ENCODE peak calls at places on chromosomes 6 and 20, in four cellular contexts. R, W, O and M are unnamed samples.

GRCh38 chr6:160163425-160163824 is 41.8 kb downstream of the SLC22A1 start:
- DNase-seq in O (no peak), W (no peak), R (no peak), M (no peak)

GRCh38 chr6:55528624-55529023 is 50.4 kb downstream of the HMGCLL1 start:
- DNase-seq in R (no peak), O (no peak), W (no peak), M (no peak)

GRCh38 chr6:79538481-79538971 is 1.3 kb upstream of the LCA5 start:
- DNase-seq in O (no peak), W (no peak), R (no peak), M (no peak)

GRCh38 chr6:45923831-45924391 is 91.7 kb downstream of the CLIC5 start:
- DNase-seq in W (no peak), O (no peak), R (no peak), M (no peak)

GRCh38 chr20:23637282-23638221 is at the start of gene CST3:
- DNase-seq in R (peak; percentile 91), O (no peak), W (peak; percentile 92), M (peak; percentile 25)

GRCh38 chr6:2877057-2877882 is 25.8 kb downstream of the SERPINB9 start:
- DNase-seq in W (no peak), O (no peak), R (no peak), M (no peak)

GRCh38 chr6:39279539-39279938 is 34.7 kb downstream of the KCNK17 start:
- DNase-seq in W (no peak), R (peak; percentile 36), O (no peak), M (no peak)

GRCh38 chr6:91081452-91082067 is 494.7 kb upstream of the MAP3K7 start:
- DNase-seq in W (no peak), O (no peak), R (no peak), M (no peak)

GRCh38 chr6:116461563-116462507 is 660 bp downstream of the CALHM6 start:
- DNase-seq in W (peak; percentile 72), R (peak; percentile 35), O (peak; percentile 15), M (peak; percentile 71)

GRCh38 chr6:25660512-25660911 is 8.5 kb downstream of the SCGN start:
- DNase-seq in O (no peak), R (no peak), W (no peak), M (no peak)

GRCh38 chr6:20680697-20681165 is 146.5 kb downstream of the CDKAL1 start:
- DNase-seq in R (no peak), O (no peak), W (no peak), M (no peak)

GRCh38 chr6:26269406-26270120 is 95.4 kb upstream of the BTN3A2 start:
- DNase-seq in W (no peak), R (no peak), O (no peak), M (no peak)

GRCh38 chr20:58642465-58642864 is 8.6 kb upstream of the STX16 start:
- DNase-seq in O (no peak), R (peak; percentile 8), W (no peak), M (no peak)

DNA sequence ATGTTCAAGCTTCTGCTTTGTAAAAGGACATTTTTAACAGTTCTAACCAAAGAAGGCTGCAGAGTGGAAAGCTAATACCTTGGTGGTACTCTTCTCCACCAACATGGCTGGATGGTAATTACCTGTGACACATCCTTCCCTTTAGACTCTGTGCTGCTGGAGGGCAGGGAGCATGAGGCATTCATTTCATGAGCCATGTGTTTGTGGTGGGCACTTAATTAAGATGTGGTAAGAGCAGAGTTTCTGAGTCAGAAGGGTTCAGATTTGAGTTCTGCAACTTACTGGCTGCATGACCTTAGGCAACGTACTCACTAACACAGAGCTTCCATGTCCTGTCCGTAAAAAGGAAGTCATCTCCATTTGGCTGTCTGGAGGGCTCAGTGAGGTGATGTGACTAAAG is 9.1 kb upstream of the ZNF133 start:
- DNase-seq in W (no peak), R (no peak), O (no peak), M (no peak)
- H3K27me3 ChIP-seq in W (no peaks in the 10 kb centered on the region), R (peaks cover 41% of the 10 kb centered on the region), O (peaks cover 16% of the 10 kb centered on the region), M (peaks cover 10% of the 10 kb centered on the region)

DNA sequence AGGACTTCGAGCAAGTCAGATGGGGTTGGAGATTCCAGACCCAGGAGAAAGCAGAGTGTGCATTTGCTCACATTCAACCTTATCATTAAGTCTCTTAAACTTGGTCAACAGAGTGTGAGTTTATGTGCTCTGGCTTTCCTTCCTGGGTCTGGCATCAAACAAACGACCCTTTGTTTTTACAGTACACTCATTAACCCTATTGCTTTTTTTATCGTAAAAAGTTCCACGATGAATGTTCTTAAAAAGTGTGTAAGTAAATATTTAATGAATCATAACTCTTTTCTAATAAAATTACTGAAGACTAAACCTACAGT is 2.5 kb downstream of the FYN start:
- DNase-seq in W (no peak), O (no peak), R (no peak), M (no peak)
- H3K4me1 ChIP-seq in W (no peaks in the 10 kb centered on the region), O (peaks cover 50% of the 10 kb centered on the region), R (peaks cover 5% of the 10 kb centered on the region), M (peaks cover 54% of the 10 kb centered on the region)

DNA sequence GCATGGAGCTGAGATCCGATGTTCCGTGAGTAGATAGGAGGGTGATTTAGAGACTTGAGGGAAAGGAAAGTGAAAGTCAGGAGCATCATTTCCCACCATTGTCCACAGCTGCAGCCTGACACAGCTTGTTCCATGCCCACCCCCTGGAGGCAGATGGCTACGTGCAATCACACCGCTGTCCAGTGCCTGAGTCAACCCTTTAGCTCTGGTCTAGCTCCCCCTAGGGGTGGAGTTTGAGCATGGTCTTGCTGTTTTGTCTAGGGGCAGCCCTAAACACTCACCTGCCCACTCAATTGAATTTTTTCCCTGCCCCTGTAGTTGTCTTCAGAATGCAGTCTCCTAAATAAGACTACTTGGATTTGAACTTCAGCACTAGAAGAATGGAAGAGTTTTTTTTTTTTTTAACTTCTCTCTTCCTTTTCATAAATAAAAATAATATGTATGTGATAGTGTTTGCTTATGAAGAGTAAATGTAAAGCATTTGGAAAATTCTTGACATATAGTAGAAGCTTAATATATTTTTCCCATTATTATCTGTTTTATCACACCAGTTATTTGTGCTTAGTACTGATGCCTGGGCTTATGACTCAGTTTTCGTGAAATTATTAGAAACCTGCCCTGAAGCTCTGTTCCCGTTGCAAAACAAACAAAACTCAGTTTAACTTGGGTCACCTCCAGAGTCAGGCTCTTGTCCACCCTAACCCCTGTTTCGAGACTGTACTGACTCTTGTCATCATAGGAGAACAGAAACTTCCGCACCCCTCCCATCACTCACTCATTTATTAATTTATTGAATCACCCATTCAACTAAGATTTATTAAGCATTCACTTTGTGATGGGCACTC is 814.8 kb downstream of the MAFB start:
- DNase-seq in R (peak; percentile 57), O (no peak), W (peak; percentile 59), M (no peak)
- H3K9me3 ChIP-seq in R (no peaks in the 10 kb centered on the region), O (no peaks in the 10 kb centered on the region), W (no peaks in the 10 kb centered on the region), M (no peaks in the 10 kb centered on the region)

GRCh38 chr6:137715589-137716045 is 151.4 kb upstream of the TNFAIP3 start:
- DNase-seq in O (peak; percentile 21), W (no peak), R (no peak), M (no peak)
- H3K27me3 ChIP-seq in O (no peaks in the 10 kb centered on the region), W (no peaks in the 10 kb centered on the region), R (no peaks in the 10 kb centered on the region), M (no peaks in the 10 kb centered on the region)

DNA sequence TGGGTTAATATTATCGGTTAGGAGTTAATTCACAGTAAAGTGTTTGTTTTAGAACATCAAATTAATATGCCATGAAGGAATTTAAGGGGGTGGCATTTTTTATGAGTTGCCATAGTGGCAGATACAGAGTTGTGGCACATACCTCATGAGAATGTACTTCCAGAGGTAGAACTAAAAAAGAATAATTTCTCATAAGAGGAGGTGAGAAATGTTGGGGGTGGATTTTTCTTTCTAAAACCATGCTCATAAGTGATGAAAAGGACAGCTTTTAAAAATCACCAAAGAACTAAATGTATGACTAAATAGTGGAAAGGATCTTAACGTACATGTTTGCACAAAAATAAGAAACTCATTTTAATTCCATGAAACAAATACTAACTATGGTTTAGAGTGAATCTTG is 58.7 kb downstream of the SHLD1 start:
- DNase-seq in W (no peak), O (no peak), R (no peak), M (no peak)
- H3K4me1 ChIP-seq in W (peaks cover 16% of the 10 kb centered on the region), O (no peaks in the 10 kb centered on the region), R (peaks cover 7% of the 10 kb centered on the region), M (peaks cover 4% of the 10 kb centered on the region)

GRCh38 chr20:16107172-16107870 is 465.9 kb downstream of the KIF16B start:
- DNase-seq in W (no peak), O (no peak), R (no peak), M (no peak)
- H3K9me3 ChIP-seq in W (no peaks in the 10 kb centered on the region), O (no peaks in the 10 kb centered on the region), R (peaks cover 7% of the 10 kb centered on the region), M (no peaks in the 10 kb centered on the region)

GRCh38 chr20:4162766-4163165 is 147.4 kb upstream of the RNF24 start:
- DNase-seq in O (no peak), R (no peak), W (peak; percentile 35), M (no peak)
- H3K27me3 ChIP-seq in O (no peaks in the 10 kb centered on the region), R (no peaks in the 10 kb centered on the region), W (no peaks in the 10 kb centered on the region), M (no peaks in the 10 kb centered on the region)

GRCh38 chr20:47577271-47577670 is 75.6 kb downstream of the NCOA3 start:
- DNase-seq in O (no peak), W (no peak), R (no peak), M (no peak)
- H3K4me1 ChIP-seq in O (peaks cover 19% of the 10 kb centered on the region), W (peaks cover 47% of the 10 kb centered on the region), R (peaks cover 47% of the 10 kb centered on the region), M (peaks cover 23% of the 10 kb centered on the region)